ENCODE peak calls at places on chromosome 7, in four cellular contexts. One of them, this sample, is unnamed.

GRCh38 chr7:39985398-39985918 is 35.4 kb downstream of the CDK13 start:
- DNase-seq in stimulated activated CD8-positive, alpha-beta memory T cell treated with anti-CD3 and anti-CD28 coated beads, Interleukin-15, amount 100 ng/mL, for 48 hours: no peak
- DNase-seq in retina: no peak
- DNase-seq in iPS-NIHi11: no peak
- DNase-seq in this sample: no peak

GRCh38 chr7:65946895-65947294 is 35.1 kb downstream of the GUSB start:
- DNase-seq in stimulated activated CD8-positive, alpha-beta memory T cell treated with anti-CD3 and anti-CD28 coated beads, Interleukin-15, amount 100 ng/mL, for 48 hours: no peak
- DNase-seq in iPS-NIHi11: no peak
- DNase-seq in retina: no peak
- DNase-seq in this sample: no peak

GRCh38 chr7:108226723-108227359 is 96.7 kb upstream of the LAMB4 start:
- DNase-seq in stimulated activated CD8-positive, alpha-beta memory T cell treated with anti-CD3 and anti-CD28 coated beads, Interleukin-15, amount 100 ng/mL, for 48 hours: no peak
- DNase-seq in iPS-NIHi11: no peak
- DNase-seq in retina: no peak
- DNase-seq in this sample: no peak

GRCh38 chr7:15709978-15710377 is 23.5 kb upstream of the MEOX2 start:
- DNase-seq in iPS-NIHi11: no peak
- DNase-seq in retina: no peak
- DNase-seq in stimulated activated CD8-positive, alpha-beta memory T cell treated with anti-CD3 and anti-CD28 coated beads, Interleukin-15, amount 100 ng/mL, for 48 hours: no peak
- DNase-seq in this sample: no peak

GRCh38 chr7:133775201-133775600 is 351.9 kb upstream of the LRGUK start:
- DNase-seq in stimulated activated CD8-positive, alpha-beta memory T cell treated with anti-CD3 and anti-CD28 coated beads, Interleukin-15, amount 100 ng/mL, for 48 hours: no peak
- DNase-seq in iPS-NIHi11: no peak
- DNase-seq in retina: no peak
- DNase-seq in this sample: no peak

GRCh38 chr7:25083201-25083600 is 41.9 kb downstream of the CYCS start:
- DNase-seq in stimulated activated CD8-positive, alpha-beta memory T cell treated with anti-CD3 and anti-CD28 coated beads, Interleukin-15, amount 100 ng/mL, for 48 hours: no peak
- DNase-seq in retina: no peak
- DNase-seq in iPS-NIHi11: no peak
- DNase-seq in this sample: no peak

GRCh38 chr7:120838281-120838682 is 19.7 kb downstream of the TSPAN12 start:
- DNase-seq in retina: no peak
- DNase-seq in iPS-NIHi11: no peak
- DNase-seq in stimulated activated CD8-positive, alpha-beta memory T cell treated with anti-CD3 and anti-CD28 coated beads, Interleukin-15, amount 100 ng/mL, for 48 hours: no peak
- DNase-seq in this sample: no peak

GRCh38 chr7:149742075-149742701 is 31.2 kb downstream of the ZNF467 start:
- DNase-seq in stimulated activated CD8-positive, alpha-beta memory T cell treated with anti-CD3 and anti-CD28 coated beads, Interleukin-15, amount 100 ng/mL, for 48 hours: peak; percentile 26
- DNase-seq in retina: peak; percentile 88
- DNase-seq in iPS-NIHi11: peak; percentile 90
- DNase-seq in this sample: peak; percentile 40

GRCh38 chr7:133936074-133936473 is 191.1 kb upstream of the LRGUK start:
- DNase-seq in iPS-NIHi11: no peak
- DNase-seq in stimulated activated CD8-positive, alpha-beta memory T cell treated with anti-CD3 and anti-CD28 coated beads, Interleukin-15, amount 100 ng/mL, for 48 hours: no peak
- DNase-seq in retina: no peak
- DNase-seq in this sample: peak; percentile 46

GRCh38 chr7:83413425-83413824 is 235.5 kb downstream of the SEMA3E start:
- DNase-seq in stimulated activated CD8-positive, alpha-beta memory T cell treated with anti-CD3 and anti-CD28 coated beads, Interleukin-15, amount 100 ng/mL, for 48 hours: no peak
- DNase-seq in retina: no peak
- DNase-seq in iPS-NIHi11: no peak
- DNase-seq in this sample: peak; percentile 23

GRCh38 chr7:108323305-108323832 is 132.9 kb downstream of the NRCAM start:
- DNase-seq in stimulated activated CD8-positive, alpha-beta memory T cell treated with anti-CD3 and anti-CD28 coated beads, Interleukin-15, amount 100 ng/mL, for 48 hours: no peak
- DNase-seq in retina: no peak
- DNase-seq in iPS-NIHi11: no peak
- DNase-seq in this sample: no peak

GRCh38 chr7:1091019-1091643 is 3.2 kb downstream of the GPER1 start:
- DNase-seq in iPS-NIHi11: no peak
- DNase-seq in stimulated activated CD8-positive, alpha-beta memory T cell treated with anti-CD3 and anti-CD28 coated beads, Interleukin-15, amount 100 ng/mL, for 48 hours: no peak
- DNase-seq in retina: no peak
- DNase-seq in this sample: no peak

GRCh38 chr7:156527458-156527890 is 113.1 kb upstream of the RNF32 start:
- DNase-seq in retina: no peak
- DNase-seq in iPS-NIHi11: no peak
- DNase-seq in stimulated activated CD8-positive, alpha-beta memory T cell treated with anti-CD3 and anti-CD28 coated beads, Interleukin-15, amount 100 ng/mL, for 48 hours: no peak
- DNase-seq in this sample: no peak

GRCh38 chr7:12607134-12607533 is 36.6 kb downstream of the SCIN start:
- DNase-seq in retina: no peak
- DNase-seq in iPS-NIHi11: no peak
- DNase-seq in stimulated activated CD8-positive, alpha-beta memory T cell treated with anti-CD3 and anti-CD28 coated beads, Interleukin-15, amount 100 ng/mL, for 48 hours: no peak
- DNase-seq in this sample: no peak

GRCh38 chr7:148185050-148185449 is 405.5 kb upstream of the C7orf33 start:
- DNase-seq in iPS-NIHi11: no peak
- DNase-seq in stimulated activated CD8-positive, alpha-beta memory T cell treated with anti-CD3 and anti-CD28 coated beads, Interleukin-15, amount 100 ng/mL, for 48 hours: no peak
- DNase-seq in retina: no peak
- DNase-seq in this sample: no peak

GRCh38 chr7:87287738-87288341 is 57.6 kb upstream of the CROT start:
- DNase-seq in retina: no peak
- DNase-seq in stimulated activated CD8-positive, alpha-beta memory T cell treated with anti-CD3 and anti-CD28 coated beads, Interleukin-15, amount 100 ng/mL, for 48 hours: no peak
- DNase-seq in iPS-NIHi11: no peak
- DNase-seq in this sample: no peak

GRCh38 chr7:101804642-101805401 is 12.6 kb upstream of the CUX1 start:
- DNase-seq in iPS-NIHi11: peak; percentile 74
- DNase-seq in retina: no peak
- DNase-seq in stimulated activated CD8-positive, alpha-beta memory T cell treated with anti-CD3 and anti-CD28 coated beads, Interleukin-15, amount 100 ng/mL, for 48 hours: no peak
- DNase-seq in this sample: no peak

GRCh38 chr7:106063039-106063438 is 49.1 kb downstream of the SYPL1 start:
- DNase-seq in retina: no peak
- DNase-seq in iPS-NIHi11: no peak
- DNase-seq in stimulated activated CD8-positive, alpha-beta memory T cell treated with anti-CD3 and anti-CD28 coated beads, Interleukin-15, amount 100 ng/mL, for 48 hours: no peak
- DNase-seq in this sample: no peak

GRCh38 chr7:39667354-39667923 is 44.1 kb downstream of the RALA start:
- DNase-seq in iPS-NIHi11: no peak
- DNase-seq in stimulated activated CD8-positive, alpha-beta memory T cell treated with anti-CD3 and anti-CD28 coated beads, Interleukin-15, amount 100 ng/mL, for 48 hours: no peak
- DNase-seq in retina: peak; percentile 27
- DNase-seq in this sample: no peak

GRCh38 chr7:13702261-13702660 is 287.2 kb downstream of the ETV1 start:
- DNase-seq in stimulated activated CD8-positive, alpha-beta memory T cell treated with anti-CD3 and anti-CD28 coated beads, Interleukin-15, amount 100 ng/mL, for 48 hours: no peak
- DNase-seq in iPS-NIHi11: no peak
- DNase-seq in retina: no peak
- DNase-seq in this sample: no peak